ENCODE peak calls at places on chromosomes 1 and 21, in nine cellular contexts. H, U, W, X, J, I, S, K and L are unnamed samples.

GRCh38 chr1:44318097-44319088 is 36.7 kb downstream of the ERI3 start:
- DNase-seq in H (peak), U (peak), W (peak), X (peak), J (peak), I (no peak), S (peak), K (peak), L (peak)

GRCh38 chr1:11772458-11772857 is 10.5 kb downstream of the C1orf167 start:
- DNase-seq in H (no peak), U (no peak), W (no peak), X (no peak), J (no peak), I (no peak), S (no peak), K (no peak), L (no peak)

GRCh38 chr1:108852541-108852940 is 4.4 kb downstream of the AKNAD1 start:
- DNase-seq in H (no peak), U (peak), W (no peak), X (no peak), J (no peak), I (peak), S (no peak), K (no peak), L (no peak)

GRCh38 chr1:166839600-166840308 is 479 bp downstream of the POGK start:
- DNase-seq in H (peak), U (peak), W (peak), X (peak), J (peak), I (peak), S (no peak), K (peak), L (peak)

GRCh38 chr21:25421327-25422028 is 185.8 kb downstream of the MRPL39 start:
- DNase-seq in H (no peak), U (peak), W (peak), X (peak), J (peak), I (no peak), S (peak), K (peak), L (peak)

GRCh38 chr1:64875606-64876005 is 90.7 kb downstream of the JAK1 start:
- DNase-seq in H (no peak), U (no peak), W (no peak), X (no peak), J (no peak), I (no peak), S (no peak), K (no peak), L (no peak)

GRCh38 chr1:13505020-13505419 is 8.8 kb downstream of the LRRC38 start:
- DNase-seq in H (no peak), U (no peak), W (no peak), X (no peak), J (no peak), I (no peak), S (no peak), K (no peak), L (no peak)

GRCh38 chr1:185843297-185843869 is 109.2 kb downstream of the HMCN1 start:
- DNase-seq in H (no peak), U (no peak), W (no peak), X (no peak), J (no peak), I (no peak), S (no peak), K (no peak), L (no peak)

GRCh38 chr1:9376886-9377333 is 84.2 kb downstream of the SPSB1 start:
- DNase-seq in H (no peak), U (no peak), W (no peak), X (no peak), J (no peak), I (no peak), S (no peak), K (no peak), L (no peak)

GRCh38 chr1:184407816-184408510 is 21.1 kb downstream of the C1orf21 start:
- DNase-seq in H (no peak), U (no peak), W (no peak), X (no peak), J (peak), I (no peak), S (no peak), K (no peak), L (peak)

GRCh38 chr1:155466996-155467395 is 95.6 kb downstream of the ASH1L start:
- DNase-seq in H (no peak), U (no peak), W (no peak), X (no peak), J (peak), I (no peak), S (peak), K (no peak), L (peak)

GRCh38 chr1:154485106-154485505 is 16.9 kb upstream of the TDRD10 start:
- DNase-seq in H (no peak), U (peak), W (no peak), X (no peak), J (no peak), I (no peak), S (no peak), K (no peak), L (no peak)

GRCh38 chr21:30831194-30831765 is 1.7 kb upstream of the KRTAP7-1 start:
- DNase-seq in H (no peak), U (peak), W (no peak), X (peak), J (no peak), I (no peak), S (no peak), K (peak), L (peak)

GRCh38 chr1:234601217-234602017 is 8.6 kb downstream of the IRF2BP2 start:
- DNase-seq in H (peak), U (peak), W (no peak), X (no peak), J (no peak), I (peak), S (no peak), K (no peak), L (no peak)

GRCh38 chr1:182515556-182515955 is 65.6 kb downstream of the RGSL1 start:
- DNase-seq in H (no peak), U (no peak), W (no peak), X (no peak), J (no peak), I (no peak), S (no peak), K (no peak), L (no peak)

GRCh38 chr1:203085528-203086406 is at the start of gene MYOG:
- DNase-seq in H (no peak), U (no peak), W (no peak), X (no peak), J (no peak), I (no peak), S (no peak), K (no peak), L (no peak)

GRCh38 chr1:199054706-199055105 is 415.9 kb downstream of the PTPRC start:
- DNase-seq in H (no peak), U (no peak), W (no peak), X (no peak), J (no peak), I (no peak), S (no peak), K (no peak), L (peak)

GRCh38 chr1:205435904-205436573 is 14.2 kb upstream of the LEMD1 start:
- DNase-seq in H (no peak), U (no peak), W (no peak), X (no peak), J (no peak), I (peak), S (no peak), K (no peak), L (no peak)

GRCh38 chr21:44838038-44838895 is 20.4 kb upstream of the SUMO3 start:
- DNase-seq in H (no peak), U (no peak), W (no peak), X (no peak), J (no peak), I (no peak), S (no peak), K (no peak), L (no peak)

GRCh38 chr1:159152031-159152430 is 19.4 kb upstream of the CADM3 start:
- DNase-seq in H (no peak), U (no peak), W (no peak), X (no peak), J (no peak), I (no peak), S (no peak), K (no peak), L (no peak)

GRCh38 chr1:37389327-37389726 is 85.1 kb upstream of the ZC3H12A start:
- DNase-seq in H (no peak), U (no peak), W (no peak), X (no peak), J (no peak), I (no peak), S (no peak), K (no peak), L (no peak)

GRCh38 chr1:98849969-98850636 is 154.6 kb downstream of the PLPPR5 start:
- DNase-seq in H (no peak), U (no peak), W (no peak), X (no peak), J (no peak), I (no peak), S (no peak), K (no peak), L (no peak)

GRCh38 chr21:34603002-34603709 is 11.8 kb downstream of the RCAN1 start:
- DNase-seq in H (peak), U (peak), W (peak), X (peak), J (peak), I (peak), S (no peak), K (peak), L (peak)

GRCh38 chr1:21323091-21323490 is 32.8 kb upstream of the ECE1 start:
- DNase-seq in H (no peak), U (no peak), W (no peak), X (no peak), J (no peak), I (no peak), S (no peak), K (peak), L (no peak)

GRCh38 chr1:39104158-39105060 is 78.3 kb downstream of the NDUFS5 start:
- DNase-seq in H (peak), U (no peak), W (no peak), X (peak), J (no peak), I (no peak), S (no peak), K (no peak), L (no peak)

GRCh38 chr1:61432616-61433388 is 292.1 kb downstream of the TM2D1 start:
- DNase-seq in H (no peak), U (no peak), W (no peak), X (no peak), J (no peak), I (no peak), S (no peak), K (no peak), L (no peak)

GRCh38 chr21:45290948-45291612 is 3.4 kb upstream of the POFUT2 start:
- DNase-seq in H (no peak), U (no peak), W (no peak), X (no peak), J (peak), I (no peak), S (no peak), K (no peak), L (no peak)

GRCh38 chr1:27887215-27888035 is 15.1 kb downstream of the THEMIS2 start:
- DNase-seq in H (no peak), U (no peak), W (no peak), X (no peak), J (no peak), I (no peak), S (no peak), K (no peak), L (no peak)

GRCh38 chr1:26723013-26723991 is 27.5 kb downstream of the ARID1A start:
- DNase-seq in H (peak), U (no peak), W (no peak), X (peak), J (peak), I (peak), S (peak), K (peak), L (peak)

GRCh38 chr1:230581446-230582079 is 60.7 kb upstream of the COG2 start:
- DNase-seq in H (no peak), U (peak), W (peak), X (peak), J (no peak), I (no peak), S (no peak), K (no peak), L (no peak)

GRCh38 chr1:204974326-204974725 is 68.7 kb upstream of the CNTN2 start:
- DNase-seq in H (no peak), U (no peak), W (no peak), X (no peak), J (no peak), I (no peak), S (no peak), K (no peak), L (no peak)

GRCh38 chr21:15604424-15604823 is 125.4 kb upstream of the USP25 start:
- DNase-seq in H (no peak), U (no peak), W (no peak), X (no peak), J (peak), I (peak), S (no peak), K (peak), L (peak)

GRCh38 chr1:96492236-96492635 is 229.3 kb upstream of the PTBP2 start:
- DNase-seq in H (peak), U (no peak), W (no peak), X (peak), J (no peak), I (no peak), S (no peak), K (no peak), L (no peak)

GRCh38 chr1:182120411-182121258 is 59.1 kb upstream of the ZNF648 start:
- DNase-seq in H (no peak), U (no peak), W (peak), X (peak), J (no peak), I (peak), S (no peak), K (peak), L (peak)